ENCODE peak calls at places on chromosome 6, in seven cellular contexts. D is mesendoderm, O is ACHN, C is Right ventricle myocardium inferior, S is T-helper 9 cell, A is HuH-7.5, B is amniotic stem cell. L is an unnamed sample.

GRCh38 chr6:15308445-15309213 is 62.8 kb downstream of the JARID2 start:
- DNase-seq in B (no peak), A (no peak), D (peak; percentile 69), S (no peak), C (no peak), O (no peak), L (peak; percentile 46)

GRCh38 chr6:13398421-13398994 is 70.2 kb upstream of the TBC1D7 start:
- DNase-seq in O (no peak), S (no peak), D (peak; percentile 67), A (no peak), C (no peak), B (no peak), L (no peak)

GRCh38 chr6:82570083-82570482 is 206.5 kb downstream of the TPBG start:
- DNase-seq in S (no peak), O (no peak), B (no peak), D (no peak), A (no peak), C (no peak), L (no peak)

GRCh38 chr6:22558288-22558882 is 11.0 kb upstream of the HDGFL1 start:
- DNase-seq in C (no peak), B (no peak), O (no peak), D (no peak), A (no peak), S (no peak), L (no peak)

GRCh38 chr6:48613221-48613949 is 502.4 kb upstream of the PTCHD4 start:
- DNase-seq in C (no peak), B (no peak), S (no peak), A (no peak), D (peak; percentile 10), O (no peak), L (no peak)

GRCh38 chr6:158894192-158894591 is 75.0 kb upstream of the EZR start:
- DNase-seq in D (peak; percentile 93), O (peak; percentile 92), B (peak; percentile 68), S (no peak), C (no peak), A (no peak), L (peak; percentile 96)

GRCh38 chr6:48111143-48111506 is at the start of gene PTCHD4:
- DNase-seq in D (peak; percentile 75), A (no peak), C (no peak), O (peak; percentile 74), B (no peak), S (no peak), L (peak; percentile 24)

GRCh38 chr6:90040931-90041330 is 146.7 kb downstream of the GJA10 start:
- DNase-seq in S (no peak), B (no peak), C (no peak), D (no peak), O (no peak), A (no peak), L (no peak)

GRCh38 chr6:169323221-169323620 is 69.6 kb upstream of the THBS2 start:
- DNase-seq in S (no peak), C (no peak), B (no peak), D (no peak), O (no peak), A (no peak), L (no peak)

GRCh38 chr6:158268361-158269147 is 43.7 kb upstream of the TULP4 start:
- DNase-seq in O (no peak), S (no peak), C (no peak), A (no peak), B (no peak), D (no peak), L (no peak)